ENCODE peak calls at places on chromosomes 4 and X, in eight cellular contexts. One of them, this sample, is unnamed.

GRCh38 chr4:89217594-89217993 is 90.0 kb downstream of the GPRIN3 start:
- DNase-seq in AG10803: no peak
- DNase-seq in AG04450: no peak
- DNase-seq in CD8-positive, alpha-beta T cell: no peak
- DNase-seq in heart right ventricle: no peak
- DNase-seq in GM20000: no peak
- DNase-seq in left ventricle myocardium inferior: no peak
- DNase-seq in mucosa of descending colon: no peak
- DNase-seq in this sample: no peak

GRCh38 chr4:182752158-182752910 is 164.9 kb downstream of the DCTD start:
- DNase-seq in mucosa of descending colon: no peak
- DNase-seq in CD8-positive, alpha-beta T cell: no peak
- DNase-seq in heart right ventricle: no peak
- DNase-seq in AG10803: peak
- DNase-seq in GM20000: no peak
- DNase-seq in AG04450: peak
- DNase-seq in left ventricle myocardium inferior: no peak
- DNase-seq in this sample: no peak

GRCh38 chr4:164904941-164905340 is 28.0 kb downstream of the APELA start:
- DNase-seq in GM20000: no peak
- DNase-seq in heart right ventricle: no peak
- DNase-seq in CD8-positive, alpha-beta T cell: no peak
- DNase-seq in AG04450: no peak
- DNase-seq in left ventricle myocardium inferior: no peak
- DNase-seq in AG10803: no peak
- DNase-seq in mucosa of descending colon: no peak
- DNase-seq in this sample: no peak

GRCh38 chr4:38125816-38126215 is 165.6 kb downstream of the PTTG2 start:
- DNase-seq in AG10803: no peak
- DNase-seq in mucosa of descending colon: no peak
- DNase-seq in CD8-positive, alpha-beta T cell: no peak
- DNase-seq in AG04450: no peak
- DNase-seq in left ventricle myocardium inferior: no peak
- DNase-seq in GM20000: no peak
- DNase-seq in heart right ventricle: no peak
- DNase-seq in this sample: no peak

GRCh38 chrX:2764766-2765666 is 13.2 kb downstream of the XG start:
- DNase-seq in heart right ventricle: no peak
- DNase-seq in AG10803: no peak
- DNase-seq in AG04450: no peak
- DNase-seq in mucosa of descending colon: no peak
- DNase-seq in GM20000: no peak
- DNase-seq in left ventricle myocardium inferior: no peak
- DNase-seq in CD8-positive, alpha-beta T cell: no peak
- DNase-seq in this sample: no peak

GRCh38 chr4:138291431-138291830 is 49.3 kb upstream of the SLC7A11 start:
- DNase-seq in GM20000: no peak
- DNase-seq in AG10803: peak
- DNase-seq in mucosa of descending colon: no peak
- DNase-seq in CD8-positive, alpha-beta T cell: no peak
- DNase-seq in left ventricle myocardium inferior: no peak
- DNase-seq in heart right ventricle: no peak
- DNase-seq in AG04450: no peak
- DNase-seq in this sample: no peak

GRCh38 chrX:39764441-39764914 is 333.3 kb downstream of the BCOR start:
- DNase-seq in AG04450: no peak
- DNase-seq in left ventricle myocardium inferior: no peak
- DNase-seq in AG10803: no peak
- DNase-seq in GM20000: no peak
- DNase-seq in mucosa of descending colon: no peak
- DNase-seq in CD8-positive, alpha-beta T cell: no peak
- DNase-seq in heart right ventricle: no peak
- DNase-seq in this sample: no peak

GRCh38 chrX:154918060-154918483 is 31.9 kb downstream of the F8A1 start:
- DNase-seq in heart right ventricle: no peak
- DNase-seq in GM20000: peak
- DNase-seq in mucosa of descending colon: peak
- DNase-seq in left ventricle myocardium inferior: peak
- DNase-seq in CD8-positive, alpha-beta T cell: peak
- DNase-seq in AG04450: peak
- DNase-seq in AG10803: peak
- DNase-seq in this sample: peak

GRCh38 chrX:48022100-48022499 is 15.3 kb downstream of the SPACA5 start:
- DNase-seq in AG04450: no peak
- DNase-seq in AG10803: no peak
- DNase-seq in GM20000: no peak
- DNase-seq in mucosa of descending colon: no peak
- DNase-seq in left ventricle myocardium inferior: no peak
- DNase-seq in heart right ventricle: no peak
- DNase-seq in CD8-positive, alpha-beta T cell: no peak
- DNase-seq in this sample: no peak

GRCh38 chr4:163542275-163542674 is 47.8 kb downstream of the TMA16 start:
- DNase-seq in AG10803: peak
- DNase-seq in AG04450: no peak
- DNase-seq in heart right ventricle: no peak
- DNase-seq in mucosa of descending colon: no peak
- DNase-seq in GM20000: no peak
- DNase-seq in CD8-positive, alpha-beta T cell: no peak
- DNase-seq in left ventricle myocardium inferior: no peak
- DNase-seq in this sample: no peak

GRCh38 chr4:53763813-53764597 is 172.7 kb upstream of the LNX1 start:
- DNase-seq in AG04450: peak
- DNase-seq in CD8-positive, alpha-beta T cell: no peak
- DNase-seq in heart right ventricle: no peak
- DNase-seq in left ventricle myocardium inferior: no peak
- DNase-seq in mucosa of descending colon: no peak
- DNase-seq in GM20000: no peak
- DNase-seq in AG10803: peak
- DNase-seq in this sample: no peak

GRCh38 chr4:25368315-25368714 is 8.7 kb upstream of the ANAPC4 start:
- DNase-seq in mucosa of descending colon: no peak
- DNase-seq in GM20000: no peak
- DNase-seq in heart right ventricle: no peak
- DNase-seq in left ventricle myocardium inferior: no peak
- DNase-seq in AG04450: no peak
- DNase-seq in CD8-positive, alpha-beta T cell: no peak
- DNase-seq in AG10803: no peak
- DNase-seq in this sample: no peak

GRCh38 chrX:43741843-43742573 is 85.9 kb downstream of the MAOA start:
- DNase-seq in GM20000: no peak
- DNase-seq in AG04450: no peak
- DNase-seq in left ventricle myocardium inferior: no peak
- DNase-seq in AG10803: peak
- DNase-seq in mucosa of descending colon: no peak
- DNase-seq in CD8-positive, alpha-beta T cell: no peak
- DNase-seq in heart right ventricle: no peak
- DNase-seq in this sample: no peak

GRCh38 chrX:8052909-8053308 is 118.2 kb downstream of the VCX2 start:
- DNase-seq in GM20000: no peak
- DNase-seq in AG10803: no peak
- DNase-seq in AG04450: no peak
- DNase-seq in left ventricle myocardium inferior: no peak
- DNase-seq in mucosa of descending colon: no peak
- DNase-seq in CD8-positive, alpha-beta T cell: no peak
- DNase-seq in heart right ventricle: no peak
- DNase-seq in this sample: no peak

GRCh38 chr4:74716436-74716765 is 77.9 kb downstream of the BTC start:
- DNase-seq in mucosa of descending colon: no peak
- DNase-seq in GM20000: no peak
- DNase-seq in heart right ventricle: no peak
- DNase-seq in AG10803: no peak
- DNase-seq in AG04450: no peak
- DNase-seq in CD8-positive, alpha-beta T cell: no peak
- DNase-seq in left ventricle myocardium inferior: no peak
- DNase-seq in this sample: no peak

GRCh38 chr4:184833046-184833838 is 7.5 kb upstream of the ACSL1 start:
- DNase-seq in AG10803: no peak
- DNase-seq in left ventricle myocardium inferior: no peak
- DNase-seq in mucosa of descending colon: no peak
- DNase-seq in CD8-positive, alpha-beta T cell: no peak
- DNase-seq in GM20000: no peak
- DNase-seq in heart right ventricle: no peak
- DNase-seq in AG04450: no peak
- DNase-seq in this sample: peak

GRCh38 chr4:40672528-40673522 is 43.2 kb upstream of the RBM47 start:
- DNase-seq in AG10803: peak
- DNase-seq in left ventricle myocardium inferior: peak
- DNase-seq in AG04450: peak
- DNase-seq in GM20000: peak
- DNase-seq in mucosa of descending colon: peak
- DNase-seq in CD8-positive, alpha-beta T cell: no peak
- DNase-seq in heart right ventricle: no peak
- DNase-seq in this sample: no peak

GRCh38 chr4:149793459-149793858 is 22.2 kb downstream of the IQCM start:
- DNase-seq in CD8-positive, alpha-beta T cell: no peak
- DNase-seq in mucosa of descending colon: no peak
- DNase-seq in AG04450: no peak
- DNase-seq in left ventricle myocardium inferior: no peak
- DNase-seq in heart right ventricle: no peak
- DNase-seq in GM20000: no peak
- DNase-seq in AG10803: peak
- DNase-seq in this sample: no peak

GRCh38 chr4:181418491-181418890 is 824.7 kb upstream of the TENM3 start:
- DNase-seq in left ventricle myocardium inferior: no peak
- DNase-seq in heart right ventricle: no peak
- DNase-seq in AG10803: no peak
- DNase-seq in GM20000: no peak
- DNase-seq in AG04450: no peak
- DNase-seq in mucosa of descending colon: no peak
- DNase-seq in CD8-positive, alpha-beta T cell: no peak
- DNase-seq in this sample: no peak

DNA sequence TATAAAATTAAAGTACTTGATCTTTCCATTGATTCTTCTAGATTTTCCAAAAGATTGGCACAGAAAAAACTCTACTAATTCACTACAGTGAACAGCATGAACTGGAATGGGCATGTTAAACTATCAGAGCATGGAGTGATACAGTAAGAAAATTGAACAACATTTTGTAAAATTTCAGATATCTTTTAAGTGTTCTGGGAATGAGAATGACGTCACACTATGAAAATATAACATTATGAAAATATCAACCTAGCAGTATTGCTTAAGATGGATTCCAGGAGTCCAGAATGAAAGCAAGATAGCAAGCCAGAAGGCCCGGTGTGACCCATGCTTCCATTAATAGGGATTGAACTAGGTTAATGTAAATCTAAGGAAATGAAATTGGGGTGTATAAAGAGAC is 319.9 kb downstream of the GABRG1 start:
- DNase-seq in CD8-positive, alpha-beta T cell: no peak
- DNase-seq in mucosa of descending colon: no peak
- DNase-seq in AG04450: no peak
- DNase-seq in heart right ventricle: no peak
- DNase-seq in AG10803: no peak
- DNase-seq in GM20000: no peak
- DNase-seq in left ventricle myocardium inferior: no peak
- DNase-seq in this sample: no peak
- TF ChIP-seq CTCF in CD8-positive, alpha-beta T cell: no peak
- TF ChIP-seq CTCF in mucosa of descending colon: no peak
- TF ChIP-seq CTCF in AG04450: no peak
- TF ChIP-seq CTCF in heart right ventricle: no peak
- TF ChIP-seq CTCF in AG10803: no peak
- TF ChIP-seq CTCF in GM20000: no peak
- TF ChIP-seq CTCF in left ventricle myocardium inferior: no peak
- TF ChIP-seq CTCF in this sample: no peak

DNA sequence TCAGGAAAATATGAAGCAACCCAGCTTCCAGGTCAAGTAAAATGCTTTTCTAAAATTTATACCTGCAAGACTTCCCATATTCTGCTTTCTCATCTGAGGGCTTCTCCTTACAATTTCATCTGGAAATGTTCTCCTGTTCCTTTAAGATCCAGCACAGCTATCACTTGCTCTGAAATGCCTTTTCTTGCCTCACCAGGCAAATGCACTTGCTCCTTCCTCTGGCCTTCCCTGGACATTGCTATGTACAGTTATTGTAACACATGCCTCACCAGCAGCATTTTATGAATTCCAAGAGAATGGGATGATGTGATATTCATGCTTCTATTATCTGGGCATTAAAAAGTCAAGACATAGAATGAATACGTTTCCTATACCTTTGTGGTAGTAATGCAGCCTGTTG is 842.1 kb upstream of the INTU start:
- DNase-seq in CD8-positive, alpha-beta T cell: no peak
- DNase-seq in AG10803: peak
- DNase-seq in heart right ventricle: no peak
- DNase-seq in left ventricle myocardium inferior: no peak
- DNase-seq in GM20000: no peak
- DNase-seq in mucosa of descending colon: no peak
- DNase-seq in AG04450: no peak
- DNase-seq in this sample: no peak
- TF ChIP-seq CTCF in CD8-positive, alpha-beta T cell: no peak
- TF ChIP-seq CTCF in AG10803: peak
- TF ChIP-seq CTCF in heart right ventricle: no peak
- TF ChIP-seq CTCF in left ventricle myocardium inferior: peak
- TF ChIP-seq CTCF in GM20000: no peak
- TF ChIP-seq CTCF in mucosa of descending colon: no peak
- TF ChIP-seq CTCF in AG04450: peak
- TF ChIP-seq CTCF in this sample: no peak

DNA sequence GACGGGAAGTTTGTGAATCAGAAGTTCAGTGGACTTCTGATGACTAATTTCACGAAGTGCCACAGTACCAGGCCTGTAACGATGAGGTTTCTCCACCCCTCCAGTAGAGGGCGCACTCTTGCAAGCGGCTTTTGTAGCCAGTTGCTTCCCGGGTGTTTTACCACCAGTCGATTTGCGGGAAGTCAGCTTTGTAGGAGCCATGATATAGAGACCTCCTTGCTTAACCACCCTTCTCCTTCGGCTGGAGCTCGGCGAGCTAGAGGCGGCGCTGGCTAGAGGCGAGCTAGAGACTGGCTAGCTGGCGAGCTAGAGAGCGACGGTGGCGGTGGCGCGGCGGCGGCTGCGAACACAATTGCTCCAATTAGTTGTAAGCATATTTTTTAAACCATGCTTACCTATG is 72.0 kb downstream of the IL1RAPL1 start:
- DNase-seq in CD8-positive, alpha-beta T cell: no peak
- DNase-seq in GM20000: no peak
- DNase-seq in AG10803: no peak
- DNase-seq in AG04450: no peak
- DNase-seq in mucosa of descending colon: no peak
- DNase-seq in heart right ventricle: no peak
- DNase-seq in left ventricle myocardium inferior: no peak
- DNase-seq in this sample: no peak
- TF ChIP-seq CTCF in CD8-positive, alpha-beta T cell: no peak
- TF ChIP-seq CTCF in GM20000: no peak
- TF ChIP-seq CTCF in AG10803: no peak
- TF ChIP-seq CTCF in AG04450: peak
- TF ChIP-seq CTCF in mucosa of descending colon: no peak
- TF ChIP-seq CTCF in heart right ventricle: peak
- TF ChIP-seq CTCF in left ventricle myocardium inferior: no peak
- TF ChIP-seq CTCF in this sample: peak

GRCh38 chr4:24352112-24352511 is 232.2 kb downstream of the DHX15 start:
- DNase-seq in AG04450: no peak
- DNase-seq in CD8-positive, alpha-beta T cell: no peak
- DNase-seq in mucosa of descending colon: no peak
- DNase-seq in left ventricle myocardium inferior: no peak
- DNase-seq in heart right ventricle: no peak
- DNase-seq in GM20000: no peak
- DNase-seq in AG10803: no peak
- DNase-seq in this sample: no peak
- TF ChIP-seq CTCF in AG04450: no peak
- TF ChIP-seq CTCF in CD8-positive, alpha-beta T cell: no peak
- TF ChIP-seq CTCF in mucosa of descending colon: no peak
- TF ChIP-seq CTCF in left ventricle myocardium inferior: no peak
- TF ChIP-seq CTCF in heart right ventricle: no peak
- TF ChIP-seq CTCF in GM20000: no peak
- TF ChIP-seq CTCF in AG10803: no peak
- TF ChIP-seq CTCF in this sample: no peak

GRCh38 chr4:99402765-99403164 is 32.4 kb downstream of the ADH7 start:
- DNase-seq in left ventricle myocardium inferior: no peak
- DNase-seq in GM20000: no peak
- DNase-seq in mucosa of descending colon: no peak
- DNase-seq in CD8-positive, alpha-beta T cell: no peak
- DNase-seq in AG10803: no peak
- DNase-seq in heart right ventricle: no peak
- DNase-seq in AG04450: no peak
- DNase-seq in this sample: no peak
- TF ChIP-seq CTCF in left ventricle myocardium inferior: no peak
- TF ChIP-seq CTCF in GM20000: no peak
- TF ChIP-seq CTCF in mucosa of descending colon: no peak
- TF ChIP-seq CTCF in CD8-positive, alpha-beta T cell: no peak
- TF ChIP-seq CTCF in AG10803: no peak
- TF ChIP-seq CTCF in heart right ventricle: no peak
- TF ChIP-seq CTCF in AG04450: no peak
- TF ChIP-seq CTCF in this sample: no peak

This sample was measured in glutamatergic neuron.